ENCODE peak calls at places on chromosomes 16 and 17, in seven cellular contexts. H is H1, E is GM12878, J is HCT116, B is SK-N-SH, U is K562, P is HepG2. Q is an unnamed sample.

GRCh38 chr16:10828851-10829331 is 10.3 kb upstream of the TVP23A start:
- DNase-seq in P (no peak), H (peak; percentile 49), J (no peak), U (no peak), B (peak; percentile 82), E (no peak), Q (peak; percentile 67)

GRCh38 chr17:73667184-73667959 is 23.1 kb upstream of the SDK2 start:
- DNase-seq in P (no peak), J (no peak), E (no peak), B (peak; percentile 42), U (no peak), H (no peak), Q (no peak)

GRCh38 chr16:82043680-82044584 is 8.9 kb downstream of the HSD17B2 start:
- DNase-seq in H (no peak), E (no peak), J (no peak), P (no peak), U (no peak), B (no peak), Q (peak; percentile 67)

GRCh38 chr16:20243731-20244281 is 83.5 kb downstream of the GP2 start:
- DNase-seq in P (no peak), E (no peak), H (no peak), U (peak; percentile 1), B (no peak), J (no peak), Q (no peak)

GRCh38 chr17:55305321-55306087 is 40.7 kb downstream of the HLF start:
- DNase-seq in E (no peak), U (no peak), J (no peak), H (no peak), P (no peak), B (no peak), Q (no peak)

GRCh38 chr17:40493697-40494096 is 7.7 kb downstream of the TNS4 start:
- DNase-seq in J (no peak), E (no peak), P (no peak), U (no peak), H (no peak), B (peak; percentile 44), Q (no peak)

GRCh38 chr16:85391769-85392583 is 221.1 kb upstream of the GSE1 start:
- DNase-seq in H (peak; percentile 13), E (no peak), P (no peak), B (no peak), U (no peak), J (no peak), Q (peak; percentile 63)

GRCh38 chr16:80356365-80356764 is 184.4 kb upstream of the DYNLRB2 start:
- DNase-seq in B (no peak), P (no peak), E (no peak), H (no peak), J (no peak), U (no peak), Q (no peak)

GRCh38 chr17:44038604-44039007 is 23.8 kb upstream of the TMEM101 start:
- DNase-seq in P (peak; percentile 39), J (no peak), B (peak; percentile 51), E (no peak), H (no peak), U (no peak), Q (no peak)

GRCh38 chr17:44137891-44138709 is 3.6 kb upstream of the HROB start:
- DNase-seq in H (peak; percentile 66), U (peak; percentile 96), P (peak; percentile 87), J (peak; percentile 95), B (peak; percentile 43), E (no peak), Q (peak; percentile 61)

GRCh38 chr17:78539771-78540170 is 37.4 kb downstream of the DNAH17 start:
- DNase-seq in U (no peak), B (no peak), P (no peak), J (no peak), H (no peak), E (no peak), Q (no peak)

GRCh38 chr16:21950782-21951521 is 2.2 kb upstream of the UQCRC2 start:
- DNase-seq in H (no peak), J (peak; percentile 36), E (no peak), P (peak; percentile 54), B (peak; percentile 34), U (peak; percentile 44), Q (no peak)

GRCh38 chr17:77884967-77885641 is 73.4 kb upstream of the TNRC6C start:
- DNase-seq in J (no peak), E (no peak), H (no peak), P (no peak), U (no peak), B (no peak), Q (peak; percentile 33)

GRCh38 chr17:3447625-3448024 is 14.0 kb upstream of the OR1E2 start:
- DNase-seq in E (no peak), P (peak; percentile 6), B (no peak), H (no peak), J (peak; percentile 34), U (peak; percentile 15), Q (peak; percentile 31)

GRCh38 chr17:75996665-75997590 is 3.7 kb upstream of the CDK3 start:
- DNase-seq in U (no peak), B (no peak), J (no peak), H (no peak), P (peak; percentile 94), E (peak; percentile 45), Q (no peak)

GRCh38 chr17:68600123-68600880 is 865 bp downstream of the FAM20A start:
- DNase-seq in U (no peak), P (peak; percentile 59), H (peak; percentile 80), B (peak; percentile 78), J (no peak), E (no peak), Q (no peak)

GRCh38 chr16:67301080-67301757 is 21.9 kb downstream of the PLEKHG4 start:
- DNase-seq in H (no peak), J (no peak), E (no peak), B (no peak), P (no peak), U (no peak), Q (no peak)
- TF ChIP-seq JUND in H (no peak), J (no peak), E (no peak), B (no peak), P (no peak), U (no peak), Q (no peak)

GRCh38 chr16:69526831-69527655 is 38.7 kb upstream of the NFAT5 start:
- DNase-seq in P (no peak), E (no peak), B (no peak), H (no peak), J (no peak), U (no peak), Q (no peak)
- TF ChIP-seq JUND in P (no peak), E (no peak), B (no peak), H (no peak), J (no peak), U (no peak), Q (no peak)

DNA sequence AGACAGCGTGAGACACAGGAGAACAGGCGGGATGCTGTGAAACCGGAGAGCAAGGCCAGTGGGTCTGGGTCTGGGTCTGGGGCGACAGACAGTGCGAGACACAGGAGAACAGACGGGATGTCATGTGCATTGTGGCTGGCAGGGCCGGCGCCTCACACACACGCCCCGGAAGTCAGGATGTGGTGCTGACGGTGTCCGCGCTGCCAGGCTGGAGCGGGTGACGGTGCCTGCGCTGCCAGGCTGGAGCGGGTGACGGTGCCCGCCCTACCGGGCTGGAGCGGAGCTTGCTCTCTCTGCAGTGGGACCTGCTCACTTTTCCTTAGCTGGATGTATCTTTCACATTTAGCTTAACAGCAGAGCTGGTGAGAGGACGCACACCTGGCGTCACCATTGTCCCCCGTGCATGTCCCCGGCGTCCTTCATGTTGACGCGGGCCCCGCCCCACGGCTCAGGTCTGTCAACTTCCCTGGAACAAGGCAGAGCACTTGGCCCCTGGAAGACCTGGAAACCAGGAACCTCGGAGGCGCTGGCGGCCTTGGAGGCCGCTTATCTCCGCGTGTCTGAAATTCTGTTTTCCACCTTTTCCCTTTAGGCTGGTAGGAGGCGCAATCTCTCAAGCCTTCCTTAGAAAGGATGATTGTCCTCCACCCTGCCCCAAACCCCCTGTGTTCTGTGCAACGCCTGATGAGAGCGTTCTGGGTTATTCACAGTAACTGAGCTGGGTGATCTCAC is 43.1 kb upstream of the ZNF750 start:
- DNase-seq in J (no peak), E (no peak), P (no peak), H (no peak), B (no peak), U (peak; percentile 18), Q (no peak)
- TF ChIP-seq JUND in J (no peak), E (no peak), P (no peak), H (no peak), B (no peak), U (no peak), Q (no peak)

GRCh38 chr16:75323198-75323597 is 71.8 kb upstream of the BCAR1 start:
- DNase-seq in B (no peak), P (no peak), H (no peak), J (no peak), U (no peak), E (no peak), Q (peak; percentile 17)
- TF ChIP-seq JUND in B (no peak), P (no peak), H (no peak), J (no peak), U (no peak), E (no peak), Q (no peak)

GRCh38 chr16:66267287-66268137 is 99.0 kb upstream of the CDH5 start:
- DNase-seq in U (no peak), P (no peak), E (no peak), J (no peak), B (no peak), H (no peak), Q (no peak)

GRCh38 chr16:66265556-66266133 is 100.8 kb upstream of the CDH5 start:
- DNase-seq in J (no peak), E (no peak), U (no peak), B (no peak), H (no peak), P (no peak), Q (no peak)

GRCh38 chr16:66265106-66265415 is 101.4 kb upstream of the CDH5 start:
- DNase-seq in E (no peak), B (no peak), H (no peak), J (no peak), P (no peak), U (no peak), Q (no peak)

GRCh38 chr16:66264311-66265105 is 102.0 kb upstream of the CDH5 start:
- DNase-seq in J (no peak), P (no peak), B (no peak), E (no peak), H (no peak), U (no peak), Q (no peak)

DNA sequence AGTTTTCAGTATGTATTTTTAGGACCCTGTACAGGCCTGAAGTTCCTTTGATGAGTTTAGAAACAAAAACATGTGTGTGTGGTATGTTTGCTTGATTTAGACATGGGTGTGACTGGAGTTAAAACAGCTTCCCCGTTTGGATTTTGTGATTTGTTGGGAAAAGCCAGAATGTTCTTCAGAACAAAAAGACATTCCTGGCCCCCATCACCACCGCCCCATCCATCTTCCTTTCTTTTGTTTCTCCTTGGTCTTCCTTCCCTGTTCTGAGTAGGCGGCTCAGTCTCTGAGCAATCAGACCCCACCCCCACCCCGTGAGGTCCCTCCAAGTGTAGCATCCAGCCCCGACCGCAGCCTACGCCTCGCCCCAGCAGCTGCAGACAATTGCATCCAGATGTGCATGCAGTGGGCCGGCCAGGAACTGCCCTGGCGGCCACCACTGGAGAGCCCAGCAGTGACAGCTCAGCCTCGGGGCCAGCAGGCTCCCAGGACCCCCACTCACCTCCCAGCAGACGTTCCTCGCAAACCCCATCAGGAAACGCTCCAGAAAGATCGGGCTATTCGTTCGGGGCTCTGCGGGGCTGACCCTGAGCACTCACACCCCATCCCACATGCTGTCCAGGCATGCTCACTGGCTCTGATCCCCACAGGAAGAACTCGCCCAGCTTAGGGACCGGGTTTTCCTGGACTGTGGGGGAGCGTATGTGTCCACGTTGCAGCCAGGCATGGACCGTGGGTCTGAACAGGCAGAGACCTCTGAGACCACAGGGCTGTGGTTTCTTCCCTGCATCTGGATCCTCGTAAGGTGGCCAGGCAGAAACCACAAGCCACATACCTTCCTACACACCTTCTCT is 99.8 kb upstream of the CDH5 start:
- DNase-seq in E (no peak), J (no peak), H (no peak), U (no peak), P (no peak), B (peak; percentile 87), Q (no peak)
- TF ChIP-seq JUND in E (no peak), J (no peak), H (no peak), U (no peak), P (no peak), B (no peak), Q (no peak)

Q was measured in T47D.